ENCODE peak calls at places on chromosomes 3 and 15, in four cellular contexts. J is adipocyte, F is A172, P is HTR-8/SVneo. A is an unnamed sample.

GRCh38 chr3:14393440-14394111 is 8.8 kb upstream of the SLC6A6 start:
- DNase-seq in J (peak), F (no peak), P (no peak), A (no peak)

GRCh38 chr3:36124118-36124796 is 256.0 kb upstream of the STAC start:
- DNase-seq in J (peak), F (peak), P (peak), A (peak)

GRCh38 chr15:74206801-74207281 is 4.3 kb upstream of the STRA6 start:
- DNase-seq in J (peak), F (no peak), P (no peak), A (no peak)

GRCh38 chr3:156728267-156728985 is 54.0 kb downstream of the TIPARP start:
- DNase-seq in J (no peak), F (no peak), P (no peak), A (no peak)

GRCh38 chr3:160343132-160343531 is 55.9 kb downstream of the IFT80 start:
- DNase-seq in J (peak), F (peak), P (peak), A (no peak)

GRCh38 chr15:48059786-48060185 is 61.0 kb upstream of the SLC24A5 start:
- DNase-seq in J (peak), F (no peak), P (no peak), A (no peak)

GRCh38 chr15:94542391-94542790 is 311.0 kb downstream of the MCTP2 start:
- DNase-seq in J (no peak), F (no peak), P (no peak), A (no peak)

GRCh38 chr15:61175024-61175423 is 54.1 kb downstream of the RORA start:
- DNase-seq in J (peak), F (no peak), P (no peak), A (no peak)

GRCh38 chr15:59918994-59919951 is 84.8 kb upstream of the FOXB1 start:
- DNase-seq in J (peak), F (peak), P (peak), A (no peak)

GRCh38 chr15:74995779-74996765 is 709 bp downstream of the SCAMP5 start:
- DNase-seq in J (peak), F (no peak), P (no peak), A (no peak)

GRCh38 chr3:55750525-55750924 is 263.4 kb upstream of the WNT5A start:
- DNase-seq in J (peak), F (peak), P (peak), A (no peak)